ENCODE peak calls at places on chromosomes 7 and 10, in four cellular contexts. One of them, this sample, is unnamed.

GRCh38 chr10:103763374-103764202 is 91.8 kb downstream of the SH3PXD2A start:
- DNase-seq in NCI-H460: no peak
- DNase-seq in stimulated activated CD4-positive, alpha-beta T cell treated with anti-CD3 and anti-CD28 coated beads, Interleukin-15, amount 100 ng/mL, for 48 hours: no peak
- DNase-seq in hypothalamus: peak
- DNase-seq in this sample: no peak

GRCh38 chr10:121168513-121169216 is 317.5 kb downstream of the WDR11 start:
- DNase-seq in NCI-H460: no peak
- DNase-seq in stimulated activated CD4-positive, alpha-beta T cell treated with anti-CD3 and anti-CD28 coated beads, Interleukin-15, amount 100 ng/mL, for 48 hours: no peak
- DNase-seq in hypothalamus: no peak
- DNase-seq in this sample: no peak

GRCh38 chr10:112663181-112663879 is 216.3 kb downstream of the VTI1A start:
- DNase-seq in NCI-H460: no peak
- DNase-seq in stimulated activated CD4-positive, alpha-beta T cell treated with anti-CD3 and anti-CD28 coated beads, Interleukin-15, amount 100 ng/mL, for 48 hours: no peak
- DNase-seq in hypothalamus: no peak
- DNase-seq in this sample: peak

GRCh38 chr10:70846795-70847194 is 31.0 kb downstream of the SGPL1 start:
- DNase-seq in NCI-H460: no peak
- DNase-seq in stimulated activated CD4-positive, alpha-beta T cell treated with anti-CD3 and anti-CD28 coated beads, Interleukin-15, amount 100 ng/mL, for 48 hours: no peak
- DNase-seq in hypothalamus: no peak
- DNase-seq in this sample: peak

GRCh38 chr10:90579602-90580242 is 278.1 kb downstream of the HTR7 start:
- DNase-seq in NCI-H460: no peak
- DNase-seq in stimulated activated CD4-positive, alpha-beta T cell treated with anti-CD3 and anti-CD28 coated beads, Interleukin-15, amount 100 ng/mL, for 48 hours: no peak
- DNase-seq in hypothalamus: no peak
- DNase-seq in this sample: no peak

GRCh38 chr7:127034171-127034806 is 218.5 kb downstream of the GRM8 start:
- DNase-seq in NCI-H460: no peak
- DNase-seq in stimulated activated CD4-positive, alpha-beta T cell treated with anti-CD3 and anti-CD28 coated beads, Interleukin-15, amount 100 ng/mL, for 48 hours: no peak
- DNase-seq in hypothalamus: no peak
- DNase-seq in this sample: no peak

GRCh38 chr7:20514364-20514763 is 101.1 kb upstream of the ABCB5 start:
- DNase-seq in NCI-H460: no peak
- DNase-seq in stimulated activated CD4-positive, alpha-beta T cell treated with anti-CD3 and anti-CD28 coated beads, Interleukin-15, amount 100 ng/mL, for 48 hours: no peak
- DNase-seq in hypothalamus: peak
- DNase-seq in this sample: peak

GRCh38 chr7:134174797-134175261 is 47.7 kb downstream of the LRGUK start:
- DNase-seq in NCI-H460: peak
- DNase-seq in stimulated activated CD4-positive, alpha-beta T cell treated with anti-CD3 and anti-CD28 coated beads, Interleukin-15, amount 100 ng/mL, for 48 hours: no peak
- DNase-seq in hypothalamus: no peak
- DNase-seq in this sample: no peak

GRCh38 chr10:78335691-78336401 is 302.2 kb downstream of the RPS24 start:
- DNase-seq in NCI-H460: no peak
- DNase-seq in stimulated activated CD4-positive, alpha-beta T cell treated with anti-CD3 and anti-CD28 coated beads, Interleukin-15, amount 100 ng/mL, for 48 hours: no peak
- DNase-seq in hypothalamus: peak
- DNase-seq in this sample: no peak

GRCh38 chr10:69215405-69216176 is 4.5 kb upstream of the HKDC1 start:
- DNase-seq in NCI-H460: no peak
- DNase-seq in stimulated activated CD4-positive, alpha-beta T cell treated with anti-CD3 and anti-CD28 coated beads, Interleukin-15, amount 100 ng/mL, for 48 hours: peak
- DNase-seq in hypothalamus: no peak
- DNase-seq in this sample: no peak

GRCh38 chr7:92448185-92448747 is 984 bp downstream of the GATAD1 start:
- DNase-seq in NCI-H460: peak
- DNase-seq in stimulated activated CD4-positive, alpha-beta T cell treated with anti-CD3 and anti-CD28 coated beads, Interleukin-15, amount 100 ng/mL, for 48 hours: peak
- DNase-seq in hypothalamus: no peak
- DNase-seq in this sample: peak

GRCh38 chr7:11319491-11320274 is 346.0 kb downstream of the PHF14 start:
- DNase-seq in NCI-H460: no peak
- DNase-seq in stimulated activated CD4-positive, alpha-beta T cell treated with anti-CD3 and anti-CD28 coated beads, Interleukin-15, amount 100 ng/mL, for 48 hours: no peak
- DNase-seq in hypothalamus: no peak
- DNase-seq in this sample: no peak

GRCh38 chr10:32980558-32981468 is 22.8 kb upstream of the ITGB1 start:
- DNase-seq in NCI-H460: peak
- DNase-seq in stimulated activated CD4-positive, alpha-beta T cell treated with anti-CD3 and anti-CD28 coated beads, Interleukin-15, amount 100 ng/mL, for 48 hours: peak
- DNase-seq in hypothalamus: peak
- DNase-seq in this sample: peak

GRCh38 chr10:31760674-31761081 is 168.0 kb downstream of the ARHGAP12 start:
- DNase-seq in NCI-H460: no peak
- DNase-seq in stimulated activated CD4-positive, alpha-beta T cell treated with anti-CD3 and anti-CD28 coated beads, Interleukin-15, amount 100 ng/mL, for 48 hours: no peak
- DNase-seq in hypothalamus: no peak
- DNase-seq in this sample: no peak

GRCh38 chr10:68348265-68348741 is 15.6 kb upstream of the PBLD start:
- DNase-seq in NCI-H460: peak
- DNase-seq in stimulated activated CD4-positive, alpha-beta T cell treated with anti-CD3 and anti-CD28 coated beads, Interleukin-15, amount 100 ng/mL, for 48 hours: no peak
- DNase-seq in hypothalamus: no peak
- DNase-seq in this sample: peak

GRCh38 chr10:52216852-52217251 is 97.2 kb upstream of the DKK1 start:
- DNase-seq in NCI-H460: no peak
- DNase-seq in stimulated activated CD4-positive, alpha-beta T cell treated with anti-CD3 and anti-CD28 coated beads, Interleukin-15, amount 100 ng/mL, for 48 hours: no peak
- DNase-seq in hypothalamus: peak
- DNase-seq in this sample: no peak

GRCh38 chr10:26438534-26439269 is 561 bp downstream of the APBB1IP start:
- DNase-seq in NCI-H460: no peak
- DNase-seq in stimulated activated CD4-positive, alpha-beta T cell treated with anti-CD3 and anti-CD28 coated beads, Interleukin-15, amount 100 ng/mL, for 48 hours: peak
- DNase-seq in hypothalamus: no peak
- DNase-seq in this sample: peak

GRCh38 chr7:66205736-66206080 is 574 bp downstream of the TPST1 start:
- DNase-seq in NCI-H460: no peak
- DNase-seq in stimulated activated CD4-positive, alpha-beta T cell treated with anti-CD3 and anti-CD28 coated beads, Interleukin-15, amount 100 ng/mL, for 48 hours: no peak
- DNase-seq in hypothalamus: no peak
- DNase-seq in this sample: no peak

GRCh38 chr10:787933-788651 is 98.6 kb upstream of the DIP2C start:
- DNase-seq in NCI-H460: no peak
- DNase-seq in stimulated activated CD4-positive, alpha-beta T cell treated with anti-CD3 and anti-CD28 coated beads, Interleukin-15, amount 100 ng/mL, for 48 hours: no peak
- DNase-seq in hypothalamus: no peak
- DNase-seq in this sample: peak

GRCh38 chr10:121662945-121663917 is 65.0 kb upstream of the FGFR2 start:
- DNase-seq in NCI-H460: no peak
- DNase-seq in stimulated activated CD4-positive, alpha-beta T cell treated with anti-CD3 and anti-CD28 coated beads, Interleukin-15, amount 100 ng/mL, for 48 hours: no peak
- DNase-seq in hypothalamus: no peak
- DNase-seq in this sample: no peak

GRCh38 chr10:5196613-5197234 is at the start of gene AKR1C4:
- DNase-seq in NCI-H460: no peak
- DNase-seq in stimulated activated CD4-positive, alpha-beta T cell treated with anti-CD3 and anti-CD28 coated beads, Interleukin-15, amount 100 ng/mL, for 48 hours: no peak
- DNase-seq in hypothalamus: no peak
- DNase-seq in this sample: no peak

GRCh38 chr7:140316165-140316661 is 82.1 kb downstream of the SLC37A3 start:
- DNase-seq in NCI-H460: no peak
- DNase-seq in stimulated activated CD4-positive, alpha-beta T cell treated with anti-CD3 and anti-CD28 coated beads, Interleukin-15, amount 100 ng/mL, for 48 hours: peak
- DNase-seq in hypothalamus: peak
- DNase-seq in this sample: no peak

GRCh38 chr10:77686096-77686495 is 48.5 kb upstream of the KCNMA1 start:
- DNase-seq in NCI-H460: no peak
- DNase-seq in stimulated activated CD4-positive, alpha-beta T cell treated with anti-CD3 and anti-CD28 coated beads, Interleukin-15, amount 100 ng/mL, for 48 hours: no peak
- DNase-seq in hypothalamus: no peak
- DNase-seq in this sample: no peak

GRCh38 chr10:116741391-116742351 is 695 bp downstream of the HSPA12A start:
- DNase-seq in NCI-H460: no peak
- DNase-seq in stimulated activated CD4-positive, alpha-beta T cell treated with anti-CD3 and anti-CD28 coated beads, Interleukin-15, amount 100 ng/mL, for 48 hours: no peak
- DNase-seq in hypothalamus: no peak
- DNase-seq in this sample: peak

GRCh38 chr10:16964571-16965241 is 147.5 kb upstream of the RSU1 start:
- DNase-seq in NCI-H460: no peak
- DNase-seq in stimulated activated CD4-positive, alpha-beta T cell treated with anti-CD3 and anti-CD28 coated beads, Interleukin-15, amount 100 ng/mL, for 48 hours: no peak
- DNase-seq in hypothalamus: no peak
- DNase-seq in this sample: no peak

GRCh38 chr7:107692501-107692900 is 31.9 kb downstream of the SLC26A4 start:
- DNase-seq in NCI-H460: no peak
- DNase-seq in stimulated activated CD4-positive, alpha-beta T cell treated with anti-CD3 and anti-CD28 coated beads, Interleukin-15, amount 100 ng/mL, for 48 hours: no peak
- DNase-seq in hypothalamus: no peak
- DNase-seq in this sample: no peak

GRCh38 chr7:100200693-100201092 is 19.1 kb upstream of the PVRIG start:
- DNase-seq in NCI-H460: no peak
- DNase-seq in stimulated activated CD4-positive, alpha-beta T cell treated with anti-CD3 and anti-CD28 coated beads, Interleukin-15, amount 100 ng/mL, for 48 hours: no peak
- DNase-seq in hypothalamus: no peak
- DNase-seq in this sample: no peak

GRCh38 chr10:126118476-126118875 is 222.1 kb downstream of the FANK1 start:
- DNase-seq in NCI-H460: no peak
- DNase-seq in stimulated activated CD4-positive, alpha-beta T cell treated with anti-CD3 and anti-CD28 coated beads, Interleukin-15, amount 100 ng/mL, for 48 hours: no peak
- DNase-seq in hypothalamus: no peak
- DNase-seq in this sample: no peak

GRCh38 chr10:59131673-59132072 is 44.8 kb upstream of the PHYHIPL start:
- DNase-seq in NCI-H460: no peak
- DNase-seq in stimulated activated CD4-positive, alpha-beta T cell treated with anti-CD3 and anti-CD28 coated beads, Interleukin-15, amount 100 ng/mL, for 48 hours: no peak
- DNase-seq in hypothalamus: peak
- DNase-seq in this sample: no peak

GRCh38 chr10:122915700-122916099 is 5.3 kb downstream of the FAM24A start:
- DNase-seq in NCI-H460: no peak
- DNase-seq in stimulated activated CD4-positive, alpha-beta T cell treated with anti-CD3 and anti-CD28 coated beads, Interleukin-15, amount 100 ng/mL, for 48 hours: no peak
- DNase-seq in hypothalamus: no peak
- DNase-seq in this sample: no peak

GRCh38 chr7:74656421-74656910 is 1.1 kb upstream of the GTF2I start:
- DNase-seq in NCI-H460: no peak
- DNase-seq in stimulated activated CD4-positive, alpha-beta T cell treated with anti-CD3 and anti-CD28 coated beads, Interleukin-15, amount 100 ng/mL, for 48 hours: peak
- DNase-seq in hypothalamus: peak
- DNase-seq in this sample: peak

GRCh38 chr7:28002638-28003037 is 178.0 kb downstream of the JAZF1 start:
- DNase-seq in NCI-H460: no peak
- DNase-seq in stimulated activated CD4-positive, alpha-beta T cell treated with anti-CD3 and anti-CD28 coated beads, Interleukin-15, amount 100 ng/mL, for 48 hours: no peak
- DNase-seq in hypothalamus: no peak
- DNase-seq in this sample: no peak

GRCh38 chr7:118452128-118452527 is 227.6 kb downstream of the ANKRD7 start:
- DNase-seq in NCI-H460: no peak
- DNase-seq in stimulated activated CD4-positive, alpha-beta T cell treated with anti-CD3 and anti-CD28 coated beads, Interleukin-15, amount 100 ng/mL, for 48 hours: no peak
- DNase-seq in hypothalamus: no peak
- DNase-seq in this sample: no peak

GRCh38 chr7:150520145-150520544 is 5.5 kb downstream of the GIMAP7 start:
- DNase-seq in NCI-H460: no peak
- DNase-seq in stimulated activated CD4-positive, alpha-beta T cell treated with anti-CD3 and anti-CD28 coated beads, Interleukin-15, amount 100 ng/mL, for 48 hours: no peak
- DNase-seq in hypothalamus: no peak
- DNase-seq in this sample: no peak

GRCh38 chr10:127977368-127978009 is 70.6 kb downstream of the PTPRE start:
- DNase-seq in NCI-H460: no peak
- DNase-seq in stimulated activated CD4-positive, alpha-beta T cell treated with anti-CD3 and anti-CD28 coated beads, Interleukin-15, amount 100 ng/mL, for 48 hours: no peak
- DNase-seq in hypothalamus: peak
- DNase-seq in this sample: peak

GRCh38 chr10:91901784-91902677 is 7.3 kb downstream of the FGFBP3 start:
- DNase-seq in NCI-H460: peak
- DNase-seq in stimulated activated CD4-positive, alpha-beta T cell treated with anti-CD3 and anti-CD28 coated beads, Interleukin-15, amount 100 ng/mL, for 48 hours: peak
- DNase-seq in hypothalamus: no peak
- DNase-seq in this sample: no peak

GRCh38 chr7:138891446-138891810 is 89.8 kb downstream of the KIAA1549 start:
- DNase-seq in NCI-H460: no peak
- DNase-seq in stimulated activated CD4-positive, alpha-beta T cell treated with anti-CD3 and anti-CD28 coated beads, Interleukin-15, amount 100 ng/mL, for 48 hours: no peak
- DNase-seq in hypothalamus: no peak
- DNase-seq in this sample: peak

GRCh38 chr10:109931153-109931552 is 7.8 kb upstream of the XPNPEP1 start:
- DNase-seq in NCI-H460: no peak
- DNase-seq in stimulated activated CD4-positive, alpha-beta T cell treated with anti-CD3 and anti-CD28 coated beads, Interleukin-15, amount 100 ng/mL, for 48 hours: no peak
- DNase-seq in hypothalamus: peak
- DNase-seq in this sample: no peak

GRCh38 chr10:79342295-79342761 is 4.9 kb upstream of the PPIF start:
- DNase-seq in NCI-H460: no peak
- DNase-seq in stimulated activated CD4-positive, alpha-beta T cell treated with anti-CD3 and anti-CD28 coated beads, Interleukin-15, amount 100 ng/mL, for 48 hours: no peak
- DNase-seq in hypothalamus: no peak
- DNase-seq in this sample: no peak